ENCODE peak calls at places on chromosomes 1 and 21, in ten cellular contexts. T is left lung; I is T-helper 2 cell; M is caudate nucleus; Z is small intestine; O is effector memory CD8-positive, alpha-beta T cell; L is DMS 273 treated with DMSO at 0.1 percent for 48 hours; P is psoas muscle; V is CD8-positive, alpha-beta T cell; Q is non-pigmented ciliary epithelial cell. N is an unnamed sample.

GRCh38 chr1:77976433-77977076 is 2.3 kb downstream of the FUBP1 start:
- DNase-seq in T (no peak), M (no peak), Q (no peak), Z (no peak), V (no peak), O (no peak), I (no peak), P (no peak), L (no peak), N (no peak)

GRCh38 chr21:17823846-17824245 is 4.7 kb upstream of the C21orf91 start:
- DNase-seq in P (no peak), L (no peak), V (no peak), Z (no peak), Q (no peak), O (no peak), T (no peak), M (no peak), I (no peak), N (no peak)

GRCh38 chr1:89843279-89844121 is 22.7 kb downstream of the LRRC8D start:
- DNase-seq in L (no peak), I (peak), O (peak), P (peak), Q (no peak), M (peak), Z (peak), V (peak), T (peak), N (peak)

GRCh38 chr1:175075572-175076568 is 8.2 kb downstream of the TNN start:
- DNase-seq in T (no peak), I (no peak), Q (no peak), Z (no peak), M (no peak), P (no peak), V (no peak), O (no peak), L (no peak), N (no peak)

GRCh38 chr1:240965581-240966091 is 353.7 kb upstream of the GREM2 start:
- DNase-seq in I (no peak), L (no peak), Q (no peak), Z (no peak), P (no peak), O (no peak), T (no peak), V (no peak), M (no peak), N (no peak)

GRCh38 chr1:214338212-214338611 is 57.3 kb downstream of the SMYD2 start:
- DNase-seq in V (no peak), M (no peak), Z (no peak), P (no peak), T (no peak), O (no peak), L (no peak), Q (no peak), I (no peak), N (no peak)

GRCh38 chr1:116154536-116154935 is 43.3 kb downstream of the MAB21L3 start:
- DNase-seq in M (no peak), P (peak), L (no peak), I (no peak), O (no peak), V (no peak), T (no peak), Z (no peak), Q (no peak), N (no peak)

GRCh38 chr1:27111771-27112573 is 43.0 kb downstream of the SLC9A1 start:
- DNase-seq in I (peak), V (peak), Q (peak), L (peak), M (no peak), O (peak), T (peak), P (peak), Z (peak), N (peak)

GRCh38 chr1:39540504-39541031 is 36.0 kb downstream of the PABPC4 start:
- DNase-seq in O (no peak), P (peak), Z (no peak), V (no peak), L (no peak), T (no peak), Q (no peak), M (peak), I (no peak), N (no peak)

GRCh38 chr1:228691926-228692325 is 43.4 kb upstream of the RHOU start:
- DNase-seq in L (peak), Q (no peak), T (no peak), O (peak), Z (peak), V (no peak), M (no peak), I (no peak), P (no peak), N (peak)

N was measured in CD4-positive, CD25-positive, alpha-beta regulatory T cell.